ENCODE peak calls at places on chromosomes 7 and 10, in five cellular contexts. B is HEK293T, D is HepG2, S is H1, X is GM12878. C is an unnamed sample.

GRCh38 chr7:148191391-148192076 is 399.0 kb upstream of the C7orf33 start:
- DNase-seq in B (no peak), D (no peak), S (no peak), X (no peak), C (no peak)

GRCh38 chr7:30032310-30033125 is 4.3 kb downstream of the PLEKHA8 start:
- DNase-seq in B (no peak), D (no peak), S (no peak), X (no peak), C (no peak)

GRCh38 chr10:50271564-50272250 is 20.4 kb upstream of the ASAH2 start:
- DNase-seq in B (no peak), D (no peak), S (no peak), X (no peak), C (no peak)

GRCh38 chr7:18364403-18364795 is 131.2 kb upstream of the HDAC9 start:
- DNase-seq in B (no peak), D (no peak), S (no peak), X (no peak), C (no peak)

GRCh38 chr10:80416401-80417098 is 8.2 kb downstream of the PRXL2A start:
- DNase-seq in B (peak; percentile 35), D (no peak), S (no peak), X (no peak), C (no peak)

GRCh38 chr10:122551450-122551849 is 9.1 kb upstream of the DMBT1 start:
- DNase-seq in B (no peak), D (peak; percentile 36), S (no peak), X (no peak), C (no peak)

GRCh38 chr7:105438847-105439173 is 50.1 kb upstream of the SRPK2 start:
- DNase-seq in B (no peak), D (peak; percentile 28), S (no peak), X (no peak), C (no peak)

GRCh38 chr7:1324028-1324900 is 91.6 kb downstream of the UNCX start:
- DNase-seq in B (no peak), D (no peak), S (no peak), X (no peak), C (no peak)

GRCh38 chr10:34252111-34252510 is 563.0 kb downstream of the PARD3 start:
- DNase-seq in B (no peak), D (no peak), S (peak; percentile 53), X (no peak), C (no peak)

GRCh38 chr7:24500599-24501451 is 72.4 kb upstream of the PALS2 start:
- DNase-seq in B (no peak), D (no peak), S (no peak), X (no peak), C (no peak)

GRCh38 chr10:60757422-60757895 is 20.8 kb upstream of the CDK1 start:
- DNase-seq in B (peak; percentile 24), D (no peak), S (no peak), X (no peak), C (no peak)

GRCh38 chr10:130470973-130471372 is 334.8 kb downstream of the GLRX3 start:
- DNase-seq in B (no peak), D (no peak), S (no peak), X (no peak), C (no peak)

GRCh38 chr7:105580022-105580740 is 1.1 kb downstream of the EFCAB10 start:
- DNase-seq in B (no peak), D (no peak), S (no peak), X (no peak), C (no peak)

GRCh38 chr10:3606309-3606708 is 178.7 kb downstream of the KLF6 start:
- DNase-seq in B (no peak), D (no peak), S (no peak), X (no peak), C (no peak)

GRCh38 chr7:151375530-151376217 is 34.1 kb downstream of the NUB1 start:
- DNase-seq in B (no peak), D (no peak), S (no peak), X (no peak), C (no peak)

GRCh38 chr10:15200626-15201025 is 32.1 kb upstream of the NMT2 start:
- DNase-seq in B (no peak), D (peak; percentile 74), S (no peak), X (no peak), C (peak; percentile 11)

GRCh38 chr10:4812952-4813351 is 13.1 kb upstream of the AKR1E2 start:
- DNase-seq in B (no peak), D (peak; percentile 58), S (no peak), X (no peak), C (no peak)

GRCh38 chr7:16404631-16405030 is 16.7 kb downstream of the CRPPA start:
- DNase-seq in B (no peak), D (no peak), S (no peak), X (no peak), C (no peak)

GRCh38 chr10:71801357-71801756 is 28.0 kb upstream of the VSIR start:
- DNase-seq in B (no peak), D (no peak), S (no peak), X (peak; percentile 70), C (no peak)

GRCh38 chr10:47060356-47060755 is 149.1 kb downstream of the PTPN20 start:
- DNase-seq in B (no peak), D (no peak), S (no peak), X (no peak), C (no peak)

GRCh38 chr7:2394566-2395082 is 8.8 kb upstream of the CHST12 start:
- DNase-seq in B (no peak), D (no peak), S (no peak), X (no peak), C (no peak)

GRCh38 chr7:151755131-151755787 is 121.7 kb downstream of the PRKAG2 start:
- DNase-seq in B (no peak), D (no peak), S (no peak), X (no peak), C (no peak)

GRCh38 chr10:16314259-16314658 is 122.6 kb upstream of the PTER start:
- DNase-seq in B (no peak), D (peak; percentile 20), S (no peak), X (no peak), C (no peak)

GRCh38 chr7:144384555-144385245 is 18.8 kb downstream of the NOBOX start:
- DNase-seq in B (no peak), D (no peak), S (peak; percentile 45), X (no peak), C (no peak)

GRCh38 chr10:5812283-5813090 is 747 bp downstream of the GDI2 start:
- DNase-seq in B (peak; percentile 43), D (no peak), S (peak; percentile 73), X (no peak), C (peak; percentile 13)

GRCh38 chr7:151818674-151819519 is 58.0 kb downstream of the PRKAG2 start:
- DNase-seq in B (no peak), D (no peak), S (no peak), X (no peak), C (no peak)

GRCh38 chr10:132387723-132388210 is 9.2 kb upstream of the PWWP2B start:
- DNase-seq in B (peak; percentile 97), D (peak; percentile 29), S (peak; percentile 98), X (no peak), C (peak; percentile 44)

GRCh38 chr7:55912748-55913158 is 25.5 kb downstream of the ZNF713 start:
- DNase-seq in B (no peak), D (no peak), S (no peak), X (no peak), C (no peak)

GRCh38 chr10:24685958-24686540 is 37.6 kb downstream of the ARHGAP21 start:
- DNase-seq in B (no peak), D (no peak), S (no peak), X (no peak), C (no peak)

GRCh38 chr10:72834183-72834825 is 59.2 kb upstream of the OIT3 start:
- DNase-seq in B (peak; percentile 49), D (peak; percentile 53), S (no peak), X (peak; percentile 28), C (peak; percentile 30)

GRCh38 chr7:95045236-95045923 is 138.0 kb downstream of the PPP1R9A start:
- DNase-seq in B (no peak), D (peak; percentile 57), S (peak; percentile 47), X (no peak), C (no peak)

GRCh38 chr10:114631090-114631677 is 26.9 kb downstream of the ABLIM1 start:
- DNase-seq in B (no peak), D (no peak), S (no peak), X (no peak), C (no peak)

GRCh38 chr7:32335107-32335506 is 155.1 kb downstream of the LSM5 start:
- DNase-seq in B (no peak), D (no peak), S (no peak), X (no peak), C (no peak)

GRCh38 chr7:134907000-134907399 is 79.3 kb upstream of the AGBL3 start:
- DNase-seq in B (no peak), D (no peak), S (no peak), X (no peak), C (no peak)
- TF ChIP-seq SUZ12 in B (no peak), D (no peak), S (no peak), X (no peak), C (no peak)

GRCh38 chr7:93178213-93178612 is 30.0 kb upstream of the SAMD9L start:
- DNase-seq in B (no peak), D (no peak), S (no peak), X (no peak), C (no peak)
- TF ChIP-seq SUZ12 in B (no peak), D (no peak), S (no peak), X (no peak), C (no peak)

GRCh38 chr7:112076309-112076708 is 129.9 kb downstream of the DOCK4 start:
- DNase-seq in B (no peak), D (no peak), S (no peak), X (no peak), C (no peak)
- TF ChIP-seq SUZ12 in B (no peak), D (no peak), S (no peak), X (no peak), C (no peak)

DNA sequence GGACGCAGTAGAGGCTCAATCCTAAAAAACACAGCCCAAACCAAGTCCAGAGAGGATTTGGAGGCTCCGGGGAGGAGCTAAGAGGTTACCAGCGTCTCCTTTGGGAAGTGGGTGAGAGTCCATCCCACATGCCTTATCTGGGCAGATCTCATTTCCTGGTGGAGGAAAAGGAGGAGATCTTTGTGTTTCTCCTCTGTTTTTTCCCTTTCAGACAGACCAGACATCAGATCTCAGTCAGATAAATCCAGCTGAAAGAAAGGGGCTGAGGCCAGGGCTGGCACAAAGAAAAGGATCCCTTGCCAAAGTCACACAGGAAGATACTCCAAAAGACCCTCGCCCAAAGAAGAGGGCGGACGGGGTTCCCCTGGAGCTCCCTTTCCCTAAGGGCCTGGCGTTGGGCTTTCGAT is 58.3 kb upstream of the COMTD1 start:
- DNase-seq in B (no peak), D (no peak), S (no peak), X (no peak), C (no peak)
- TF ChIP-seq SUZ12 in B (no peak), D (no peak), S (no peak), X (no peak), C (no peak)

C was measured in NT2/D1.